ENCODE peak calls at places on chromosomes 6 and 20, in four cellular contexts. A is K562, U is HEK293T, H is HepG2. F is an unnamed sample.

GRCh38 chr6:158816329-158816728 is 2.8 kb downstream of the EZR start:
- DNase-seq in H (no peak), A (peak), U (no peak), F (no peak)

GRCh38 chr6:36204068-36204753 is 7.7 kb downstream of the BRPF3 start:
- DNase-seq in H (no peak), A (no peak), U (no peak), F (no peak)

GRCh38 chr6:122014961-122015360 is 384.5 kb upstream of the HSF2 start:
- DNase-seq in U (no peak), H (no peak), A (no peak), F (no peak)

GRCh38 chr6:157089258-157089657 is 234.1 kb downstream of the TMEM242 start:
- DNase-seq in H (peak), U (peak), A (no peak), F (peak)

GRCh38 chr6:41723936-41724637 is 11.3 kb downstream of the TFEB start:
- DNase-seq in U (no peak), H (no peak), A (no peak), F (no peak)

GRCh38 chr6:90105766-90106165 is 190.9 kb downstream of the BACH2 start:
- DNase-seq in U (no peak), A (no peak), H (no peak), F (no peak)

GRCh38 chr6:24836116-24836515 is 37.4 kb upstream of the ARMH2 start:
- DNase-seq in U (no peak), H (no peak), A (no peak), F (no peak)

GRCh38 chr6:13480631-13481501 is 6.5 kb downstream of the GFOD1 start:
- DNase-seq in H (no peak), A (no peak), U (no peak), F (no peak)

GRCh38 chr6:143929975-143930374 is 65.7 kb downstream of the ZC2HC1B start:
- DNase-seq in H (no peak), U (no peak), A (no peak), F (no peak)

GRCh38 chr6:137341721-137342195 is 122.6 kb upstream of the IFNGR1 start:
- DNase-seq in U (no peak), A (no peak), H (no peak), F (peak)

GRCh38 chr6:20254295-20254694 is 42.0 kb upstream of the MBOAT1 start:
- DNase-seq in U (no peak), A (no peak), H (no peak), F (no peak)

GRCh38 chr6:156780117-156780641 is 3.0 kb downstream of the ARID1B start:
- DNase-seq in H (peak), U (peak), A (peak), F (no peak)

GRCh38 chr20:57451759-57452661 is 60.8 kb downstream of the RBM38 start:
- DNase-seq in U (no peak), A (peak), H (no peak), F (no peak)

GRCh38 chr6:143940011-143940597 is 68.0 kb downstream of the PLAGL1 start:
- DNase-seq in H (peak), A (peak), U (peak), F (peak)

GRCh38 chr6:87660226-87660886 is 41.7 kb downstream of the AKIRIN2 start:
- DNase-seq in A (no peak), H (no peak), U (no peak), F (no peak)

GRCh38 chr6:25834950-25835349 is 3.1 kb upstream of the SLC17A1 start:
- DNase-seq in H (no peak), A (no peak), U (no peak), F (no peak)

GRCh38 chr20:16072220-16072619 is 501.0 kb downstream of the KIF16B start:
- DNase-seq in H (no peak), A (no peak), U (no peak), F (no peak)

GRCh38 chr6:16493112-16493511 is 254.7 kb downstream of the GMPR start:
- DNase-seq in A (no peak), H (no peak), U (no peak), F (no peak)

GRCh38 chr6:149566372-149567193 is at the start of gene GINM1:
- DNase-seq in A (peak), U (peak), H (peak), F (peak)

GRCh38 chr6:169800668-169801395 is 49.4 kb downstream of the ERMARD start:
- DNase-seq in A (no peak), H (peak), U (no peak), F (no peak)

GRCh38 chr6:79949235-79949634 is 1.9 kb upstream of the ELOVL4 start:
- DNase-seq in A (peak), H (peak), U (peak), F (peak)

GRCh38 chr6:14375940-14376339 is 258.4 kb downstream of the CD83 start:
- DNase-seq in H (no peak), A (no peak), U (no peak), F (no peak)

GRCh38 chr6:71466362-71466761 is 177.8 kb downstream of the OGFRL1 start:
- DNase-seq in U (no peak), A (no peak), H (no peak), F (no peak)

DNA sequence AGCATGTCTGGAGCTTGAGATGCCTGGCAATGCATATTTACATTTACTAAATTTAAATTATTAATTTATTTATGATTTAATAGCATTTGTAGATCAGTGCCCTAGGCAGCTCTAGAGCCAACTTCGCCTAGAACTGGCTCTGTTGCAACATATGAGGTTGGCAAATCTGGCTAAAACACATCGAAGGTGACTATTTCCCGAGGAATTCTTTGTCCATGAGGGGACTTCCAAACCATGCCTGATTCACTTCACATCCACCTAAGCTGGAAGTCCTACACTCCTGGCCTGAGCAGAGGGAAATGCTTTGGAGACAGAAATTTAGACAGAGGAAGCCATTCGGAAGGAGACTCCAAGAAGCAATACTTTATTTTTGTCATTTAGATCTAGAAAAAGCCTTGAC is 211.0 kb upstream of the ARG1 start:
- DNase-seq in H (no peak), A (no peak), U (no peak), F (no peak)
- TF ChIP-seq ELF4 in H (no peak), A (no peak), U (no peak), F (no peak)

DNA sequence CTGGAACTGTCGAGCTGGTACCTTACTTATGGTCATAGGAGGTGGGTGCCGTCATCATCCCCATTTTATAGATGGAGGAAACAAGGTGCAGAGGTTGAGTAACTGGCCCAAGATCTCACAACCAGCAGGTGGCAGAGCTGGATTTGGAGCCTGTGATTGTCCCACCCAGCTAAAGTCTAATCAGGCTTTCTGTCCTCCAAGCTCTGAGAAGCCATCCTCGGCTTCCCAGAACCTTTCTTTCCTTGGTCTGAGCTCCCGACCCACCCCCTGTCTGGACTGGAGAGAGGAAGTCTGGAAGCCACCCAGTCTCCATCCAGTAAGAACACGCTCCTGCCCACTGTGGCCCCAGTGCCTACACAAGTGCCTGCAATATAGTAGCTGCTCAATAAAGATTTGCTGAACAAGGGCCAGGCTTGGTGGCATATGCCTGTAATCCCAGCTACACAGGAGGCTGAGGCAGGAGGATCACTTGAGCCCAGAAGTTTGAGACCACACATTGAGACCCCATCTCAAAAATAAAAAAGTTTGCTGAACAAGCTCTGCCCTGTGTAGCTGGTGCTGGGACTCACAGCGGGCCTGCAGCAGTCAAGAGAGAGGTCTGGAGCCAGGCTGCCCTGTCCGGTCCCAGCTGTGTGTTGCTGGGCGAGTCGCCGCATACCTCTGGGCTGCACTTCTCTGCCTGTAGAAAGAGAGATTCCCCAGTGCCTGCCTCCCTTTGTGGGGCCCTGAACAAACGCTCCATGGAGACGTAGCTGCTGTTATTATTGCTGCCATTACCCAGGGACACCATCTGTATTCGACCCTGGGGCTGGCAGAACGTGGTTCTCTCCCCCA is 32.5 kb upstream of the DLGAP4 start:
- DNase-seq in H (no peak), A (peak), U (no peak), F (no peak)
- TF ChIP-seq ELF4 in H (no peak), A (no peak), U (no peak), F (no peak)

GRCh38 chr6:161107779-161108380 is 116.3 kb downstream of the MAP3K4 start:
- DNase-seq in H (no peak), A (no peak), U (no peak), F (no peak)
- TF ChIP-seq ELF4 in H (no peak), A (no peak), U (no peak), F (no peak)

GRCh38 chr6:115982453-115982852 is 78.2 kb downstream of the FRK start:
- DNase-seq in U (no peak), H (peak), A (no peak), F (no peak)

GRCh38 chr6:115986026-115986425 is 74.7 kb downstream of the FRK start:
- DNase-seq in H (no peak), A (no peak), U (no peak), F (no peak)

GRCh38 chr6:115983998-115984397 is 76.7 kb downstream of the FRK start:
- DNase-seq in H (peak), A (no peak), U (no peak), F (no peak)

GRCh38 chr6:115984809-115985208 is 75.9 kb downstream of the FRK start:
- DNase-seq in U (no peak), H (no peak), A (no peak), F (no peak)
- TF ChIP-seq ELF4 in U (no peak), H (no peak), A (no peak), F (no peak)

DNA sequence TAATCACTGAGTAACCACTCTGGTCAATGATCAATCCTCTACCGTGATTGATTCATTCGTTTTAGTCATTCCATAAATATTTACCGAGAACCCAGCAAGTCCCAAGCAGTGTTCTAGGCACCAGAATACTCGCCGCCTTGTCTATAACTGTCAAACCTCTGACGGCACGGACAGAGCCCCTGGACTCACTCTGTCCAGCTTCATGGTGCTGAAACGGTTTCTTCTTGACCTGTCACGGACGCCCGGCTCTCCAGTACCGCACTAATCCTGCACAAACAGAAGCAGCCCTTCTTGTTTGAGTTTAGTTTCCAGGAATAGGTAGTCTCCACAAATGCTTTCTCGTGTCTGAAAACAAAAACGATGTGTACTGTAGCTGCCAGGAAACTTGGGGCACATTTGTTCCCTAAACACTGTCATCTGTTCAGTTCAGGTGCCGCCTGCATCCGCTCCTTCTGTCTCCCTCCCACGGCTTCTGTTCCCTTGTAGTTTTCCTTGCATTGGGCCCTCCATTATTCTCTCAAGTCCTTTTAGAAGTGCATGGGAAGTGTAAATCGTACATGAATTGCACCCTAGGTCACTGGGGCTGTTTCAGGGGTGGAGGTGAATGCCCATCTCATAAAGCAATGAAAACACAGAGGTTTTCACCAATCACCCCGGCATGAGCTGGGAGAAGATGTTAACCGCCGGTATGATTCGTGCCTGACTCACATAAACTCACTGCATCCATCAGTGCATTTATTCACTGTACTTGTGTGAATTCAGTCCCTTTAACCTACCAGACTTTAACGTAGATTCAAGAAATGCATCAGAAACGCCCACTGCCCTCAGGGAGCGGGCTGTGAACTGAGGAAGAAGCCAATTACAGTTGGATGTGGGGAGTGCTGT is 209.3 kb upstream of the CDH4 start:
- DNase-seq in A (peak), U (no peak), H (no peak), F (no peak)
- TF ChIP-seq ELF4 in A (no peak), U (no peak), H (no peak), F (no peak)

DNA sequence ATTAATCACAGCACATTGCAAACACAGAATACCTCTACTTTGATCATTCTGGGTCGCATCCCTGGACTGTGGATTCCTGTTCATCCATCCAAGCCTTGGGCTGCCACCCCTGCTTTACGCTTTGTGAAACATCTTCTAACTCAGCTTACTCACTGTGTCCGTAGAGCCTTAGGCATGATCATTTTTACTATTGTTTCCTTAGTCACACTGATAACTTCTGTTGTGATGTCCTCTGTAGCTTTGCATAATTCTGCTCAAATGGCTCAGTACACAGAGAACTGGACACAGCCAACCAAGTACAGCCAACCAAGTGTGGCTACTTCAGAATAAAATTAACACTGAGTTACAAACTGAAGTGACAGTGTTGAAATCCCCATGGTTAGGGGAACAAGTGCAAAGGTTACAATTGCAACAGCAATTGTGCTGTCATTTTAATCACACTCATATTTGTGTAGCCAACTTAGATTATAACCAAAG is 8.6 kb upstream of the FKBP1A start:
- DNase-seq in U (no peak), H (peak), A (no peak), F (no peak)
- TF ChIP-seq ELF4 in U (no peak), H (no peak), A (no peak), F (no peak)

GRCh38 chr6:35080016-35080680 is 61.0 kb downstream of the TCP11 start:
- DNase-seq in H (no peak), A (no peak), U (no peak), F (peak)
- TF ChIP-seq ELF4 in H (no peak), A (no peak), U (no peak), F (no peak)

DNA sequence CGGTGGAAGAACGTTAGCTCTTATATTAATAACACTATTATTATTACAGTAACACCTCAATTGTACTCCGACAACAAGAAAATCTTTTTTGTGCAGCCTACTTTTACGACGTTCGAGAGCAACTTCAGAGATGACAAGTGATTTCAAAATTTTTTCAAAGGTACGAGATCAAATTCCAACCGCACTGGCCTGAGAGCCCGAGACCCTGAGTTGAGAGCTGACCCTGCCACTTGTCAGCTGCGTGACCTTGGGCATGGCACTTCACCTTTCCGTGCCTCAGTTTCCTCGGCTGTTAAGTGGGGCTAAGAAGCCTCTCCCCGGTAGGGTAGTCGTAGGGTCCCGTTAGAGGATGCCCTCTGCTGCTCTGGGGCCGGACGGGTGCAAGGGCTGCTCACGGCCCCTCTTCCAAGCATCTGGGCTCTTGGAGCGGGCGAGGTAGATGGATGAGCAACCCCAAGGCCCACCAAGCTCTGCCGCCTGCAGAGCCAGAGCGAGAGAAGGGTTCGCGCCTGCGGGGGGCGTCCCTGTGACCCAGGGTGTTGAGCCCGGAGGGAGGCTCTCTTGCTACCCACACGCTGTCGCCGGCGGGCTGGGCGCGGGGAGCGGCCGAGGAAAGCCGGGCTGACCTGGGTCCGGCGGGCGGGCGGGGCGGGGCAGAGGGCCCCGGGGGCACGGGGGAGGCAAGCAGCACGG is 510 bp downstream of the NDRG3 start:
- DNase-seq in H (peak), A (peak), U (peak), F (no peak)
- TF ChIP-seq ELF4 in H (no peak), A (no peak), U (no peak), F (no peak)

F was measured in WTC11.